ENCODE peak calls at places on chromosomes 1 and 21, in ten cellular contexts. R, H, G, M, I, L, Z, K, P and O are unnamed samples. For H3K36me3, the result is how much of the 10 kb centered on the place peaks cover.

GRCh38 chr21:35156293-35156976 is 107.3 kb upstream of the RUNX1 start:
- DNase-seq in R (no peak), H (no peak), G (no peak), M (no peak), I (no peak), L (no peak), Z (no peak), K (no peak), P (no peak), O (no peak)

GRCh38 chr1:246566808-246567154 is 525 bp downstream of the CNST start:
- DNase-seq in R (no peak), H (no peak), G (no peak), M (no peak), I (peak), L (peak), Z (no peak), K (no peak), P (peak), O (no peak)

GRCh38 chr1:14803002-14803789 is 204.7 kb downstream of the KAZN start:
- DNase-seq in R (no peak), H (no peak), G (no peak), M (no peak), I (no peak), L (no peak), Z (no peak), K (no peak), P (no peak), O (peak)

GRCh38 chr1:44924835-44925464 is 61.4 kb downstream of the EIF2B3 start:
- DNase-seq in R (no peak), H (no peak), G (no peak), M (no peak), I (no peak), L (no peak), Z (no peak), K (no peak), P (no peak), O (peak)

GRCh38 chr1:235051521-235051920 is 77.1 kb downstream of the TOMM20 start:
- DNase-seq in R (peak), H (no peak), G (no peak), M (peak), I (no peak), L (no peak), Z (no peak), K (no peak), P (no peak), O (no peak)

GRCh38 chr1:46301406-46302090 is 1.9 kb downstream of the LRRC41 start:
- DNase-seq in R (no peak), H (peak), G (peak), M (no peak), I (peak), L (peak), Z (no peak), K (no peak), P (no peak), O (peak)

GRCh38 chr1:30759718-30760281 is 2.2 kb upstream of the LAPTM5 start:
- DNase-seq in R (no peak), H (no peak), G (no peak), M (no peak), I (no peak), L (no peak), Z (no peak), K (no peak), P (peak), O (no peak)

GRCh38 chr1:54653036-54653435 is 11.4 kb downstream of the MROH7 start:
- DNase-seq in R (no peak), H (no peak), G (no peak), M (no peak), I (no peak), L (no peak), Z (no peak), K (no peak), P (no peak), O (no peak)

GRCh38 chr1:169086603-169087455 is 19.7 kb upstream of the ATP1B1 start:
- DNase-seq in R (no peak), H (no peak), G (no peak), M (no peak), I (no peak), L (no peak), Z (peak), K (no peak), P (no peak), O (peak)

GRCh38 chr21:31182231-31183129 is 144.2 kb upstream of the KRTAP19-8 start:
- DNase-seq in R (no peak), H (no peak), G (no peak), M (no peak), I (no peak), L (no peak), Z (no peak), K (no peak), P (peak), O (no peak)

GRCh38 chr1:234708700-234709395 is 98.9 kb upstream of the IRF2BP2 start:
- DNase-seq in R (no peak), H (no peak), G (peak), M (no peak), I (peak), L (no peak), Z (no peak), K (no peak), P (no peak), O (no peak)

GRCh38 chr1:150567341-150567716 is 12.1 kb downstream of the MCL1 start:
- DNase-seq in R (no peak), H (no peak), G (no peak), M (no peak), I (no peak), L (no peak), Z (no peak), K (no peak), P (no peak), O (no peak)

GRCh38 chr1:85936470-85936869 is 220.1 kb downstream of the COL24A1 start:
- DNase-seq in R (peak), H (no peak), G (no peak), M (peak), I (no peak), L (peak), Z (no peak), K (peak), P (no peak), O (no peak)

GRCh38 chr1:175673236-175674150 is 69.9 kb downstream of the TNR start:
- DNase-seq in R (no peak), H (no peak), G (no peak), M (no peak), I (no peak), L (no peak), Z (no peak), K (no peak), P (no peak), O (no peak)

GRCh38 chr21:15172963-15173362 is 108.2 kb upstream of the NRIP1 start:
- DNase-seq in R (no peak), H (no peak), G (no peak), M (no peak), I (no peak), L (no peak), Z (no peak), K (no peak), P (no peak), O (no peak)

GRCh38 chr1:181152892-181153633 is 64.6 kb downstream of the IER5 start:
- DNase-seq in R (peak), H (no peak), G (peak), M (peak), I (peak), L (peak), Z (peak), K (peak), P (no peak), O (peak)

GRCh38 chr1:228305721-228306152 is 97.9 kb downstream of the OBSCN start:
- DNase-seq in R (no peak), H (no peak), G (peak), M (peak), I (no peak), L (no peak), Z (no peak), K (no peak), P (no peak), O (no peak)
- H3K36me3 ChIP-seq in R (under half), H (under half), G (under half), M (under half), I (under half), L (under half), Z (half or more), K (half or more), P (under half), O (under half)

GRCh38 chr21:41582866-41583265 is 74.9 kb upstream of the TMPRSS2 start:
- DNase-seq in R (no peak), H (no peak), G (no peak), M (no peak), I (no peak), L (no peak), Z (no peak), K (no peak), P (no peak), O (no peak)
- H3K36me3 ChIP-seq in R (under half), H (under half), G (under half), M (under half), I (under half), L (under half), Z (under half), K (under half), P (under half), O (under half)

GRCh38 chr21:44299458-44300261 is at the start of gene PFKL:
- DNase-seq in R (peak), H (peak), G (peak), M (peak), I (peak), L (peak), Z (peak), K (peak), P (peak), O (peak)
- H3K36me3 ChIP-seq in R (under half), H (under half), G (under half), M (under half), I (under half), L (under half), Z (under half), K (under half), P (under half), O (under half)

GRCh38 chr1:61743432-61743705 is 1.1 kb downstream of the PATJ start:
- DNase-seq in R (no peak), H (no peak), G (peak), M (no peak), I (no peak), L (no peak), Z (no peak), K (no peak), P (no peak), O (no peak)

GRCh38 chr1:61749574-61749973 is 7.3 kb downstream of the PATJ start:
- DNase-seq in R (no peak), H (no peak), G (no peak), M (no peak), I (no peak), L (no peak), Z (no peak), K (no peak), P (no peak), O (no peak)

GRCh38 chr1:61748566-61748965 is 6.3 kb downstream of the PATJ start:
- DNase-seq in R (no peak), H (no peak), G (no peak), M (no peak), I (no peak), L (no peak), Z (no peak), K (no peak), P (no peak), O (no peak)

GRCh38 chr1:61743716-61744620 is 1.7 kb downstream of the PATJ start:
- DNase-seq in R (no peak), H (no peak), G (peak), M (no peak), I (no peak), L (no peak), Z (no peak), K (no peak), P (no peak), O (no peak)

DNA sequence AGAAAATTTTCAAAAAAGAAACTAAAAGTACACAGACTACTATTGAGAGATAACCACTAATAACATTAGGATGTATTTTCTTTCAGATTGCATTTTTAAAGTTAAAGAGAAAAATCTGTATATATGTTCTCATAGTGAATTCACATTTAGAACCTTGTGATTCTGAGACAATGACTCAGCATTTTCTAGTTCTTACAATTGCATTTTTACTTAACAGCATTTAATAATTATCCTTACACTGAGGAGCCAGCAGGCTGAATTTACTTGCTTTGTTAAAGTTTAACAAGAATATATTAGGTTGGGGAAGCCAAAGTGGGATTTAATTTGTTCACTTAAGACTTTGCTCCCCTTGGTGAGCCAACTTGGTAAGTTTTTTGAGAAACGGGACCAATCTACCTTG is 4.5 kb downstream of the PATJ start:
- DNase-seq in R (no peak), H (no peak), G (no peak), M (no peak), I (no peak), L (no peak), Z (no peak), K (no peak), P (no peak), O (no peak)
- H3K36me3 ChIP-seq in R (under half), H (under half), G (under half), M (under half), I (under half), L (under half), Z (under half), K (under half), P (under half), O (under half)

GRCh38 chr1:2548068-2548589 is 8.0 kb upstream of the TNFRSF14 start:
- DNase-seq in R (peak), H (peak), G (peak), M (peak), I (peak), L (peak), Z (peak), K (peak), P (peak), O (peak)
- H3K36me3 ChIP-seq in R (under half), H (under half), G (under half), M (under half), I (under half), L (under half), Z (under half), K (under half), P (under half), O (under half)

DNA sequence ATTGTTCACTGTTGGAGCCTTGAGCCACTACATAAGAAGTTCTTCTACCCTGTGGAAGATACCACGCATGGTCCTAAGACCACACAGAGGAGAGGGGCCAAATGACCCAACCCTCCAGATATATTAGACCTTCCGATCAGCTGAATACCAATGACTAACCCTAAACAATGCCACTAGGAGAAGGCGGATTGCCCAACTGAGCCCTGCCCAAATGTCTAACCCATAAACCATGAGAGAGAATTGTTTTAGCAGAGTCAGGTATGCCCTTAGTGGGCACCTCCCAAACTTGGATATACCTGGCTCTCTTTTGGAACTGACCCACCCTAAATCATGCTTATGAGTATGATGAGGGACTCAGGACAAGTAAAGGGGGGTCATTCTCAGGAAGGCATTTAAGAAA is 12.3 kb downstream of the SMG5 start:
- DNase-seq in R (no peak), H (no peak), G (no peak), M (no peak), I (no peak), L (no peak), Z (no peak), K (no peak), P (no peak), O (no peak)
- H3K36me3 ChIP-seq in R (under half), H (half or more), G (half or more), M (under half), I (under half), L (half or more), Z (half or more), K (half or more), P (half or more), O (half or more)

DNA sequence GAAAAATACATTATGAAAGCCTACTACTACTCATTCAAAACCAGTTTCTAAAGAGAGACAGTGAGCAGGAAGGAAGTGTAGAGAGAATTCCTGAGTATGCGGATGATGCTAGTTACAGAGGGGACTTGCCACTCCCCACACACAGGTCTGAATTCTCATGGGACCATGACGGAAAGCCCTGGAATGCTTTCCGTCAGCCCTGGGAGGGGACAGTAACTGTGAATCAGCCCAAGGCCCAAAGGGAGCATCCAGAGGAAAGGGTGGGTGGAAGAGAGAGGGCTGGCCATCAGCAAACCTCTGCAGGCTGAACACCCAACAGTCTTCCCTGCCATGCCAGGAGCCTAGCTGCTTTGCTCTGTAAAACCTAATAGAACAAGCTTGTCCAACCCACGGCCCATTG is 36.4 kb downstream of the RCSD1 start:
- DNase-seq in R (no peak), H (no peak), G (no peak), M (no peak), I (no peak), L (no peak), Z (no peak), K (no peak), P (no peak), O (no peak)
- H3K36me3 ChIP-seq in R (under half), H (under half), G (under half), M (under half), I (under half), L (under half), Z (under half), K (under half), P (under half), O (under half)

GRCh38 chr1:53460211-53460634 is 1.0 kb downstream of the DMRTB1 start:
- DNase-seq in R (no peak), H (no peak), G (no peak), M (no peak), I (peak), L (no peak), Z (no peak), K (no peak), P (no peak), O (no peak)
- H3K36me3 ChIP-seq in R (under half), H (under half), G (under half), M (under half), I (under half), L (under half), Z (under half), K (under half), P (under half), O (under half)

GRCh38 chr1:145758116-145758515 is 38.8 kb downstream of the CD160 start:
- DNase-seq in R (no peak), H (no peak), G (no peak), M (no peak), I (no peak), L (no peak), Z (no peak), K (no peak), P (no peak), O (no peak)
- H3K36me3 ChIP-seq in R (under half), H (under half), G (under half), M (under half), I (under half), L (under half), Z (under half), K (half or more), P (under half), O (under half)